ENCODE peak calls at places on chromosomes 5 and 9, in five cellular contexts. W is A549, S is EL, X is COR-L47, F is left cardiac atrium. O is an unnamed sample.
A peak's percentile ranks its signal among the peaks of the same experiment; 100 is the strongest.

GRCh38 chr5:60492958-60493357 is 207.0 kb downstream of the DEPDC1B start:
- DNase-seq in W (peak; percentile 88), S (peak; percentile 53), X (no peak), F (no peak), O (no peak)

GRCh38 chr9:109117856-109118801 is 1.6 kb downstream of the TMEM245 start:
- DNase-seq in W (peak; percentile 72), S (peak; percentile 91), X (peak; percentile 5), F (peak; percentile 69), O (peak; percentile 62)

GRCh38 chr9:18490591-18491370 is 16.8 kb downstream of the ADAMTSL1 start:
- DNase-seq in W (no peak), S (peak; percentile 100), X (no peak), F (peak; percentile 52), O (no peak)

GRCh38 chr5:9483251-9483650 is 62.6 kb downstream of the SEMA5A start:
- DNase-seq in W (no peak), S (peak; percentile 75), X (no peak), F (no peak), O (no peak)

GRCh38 chr9:37037137-37037743 is 3.2 kb upstream of the PAX5 start:
- DNase-seq in W (no peak), S (no peak), X (no peak), F (no peak), O (peak; percentile 16)

GRCh38 chr9:89961616-89962341 is 357.0 kb downstream of the GADD45G start:
- DNase-seq in W (no peak), S (no peak), X (no peak), F (no peak), O (peak; percentile 51)

GRCh38 chr5:151079838-151080619 is 805 bp downstream of the TNIP1 start:
- DNase-seq in W (peak; percentile 58), S (peak; percentile 85), X (peak; percentile 3), F (no peak), O (no peak)

GRCh38 chr9:37327553-37327952 is 94.9 kb upstream of the GRHPR start:
- DNase-seq in W (no peak), S (no peak), X (no peak), F (no peak), O (no peak)

GRCh38 chr5:11385251-11385900 is 518.9 kb downstream of the CTNND2 start:
- DNase-seq in W (no peak), S (no peak), X (no peak), F (no peak), O (no peak)

GRCh38 chr5:129367883-129368282 is 92.2 kb upstream of the ADAMTS19 start:
- DNase-seq in W (no peak), S (no peak), X (no peak), F (no peak), O (no peak)

GRCh38 chr5:3220638-3221288 is 374.9 kb upstream of the IRX1 start:
- DNase-seq in W (no peak), S (no peak), X (no peak), F (no peak), O (no peak)

GRCh38 chr5:14429102-14429501 is 152.5 kb upstream of the OTULINL start:
- DNase-seq in W (no peak), S (no peak), X (no peak), F (peak; percentile 45), O (peak; percentile 52)

GRCh38 chr5:137051165-137051564 is 448.0 kb downstream of the SPOCK1 start:
- DNase-seq in W (no peak), S (no peak), X (peak; percentile 11), F (no peak), O (no peak)

GRCh38 chr9:134855900-134856377 is 24.7 kb upstream of the FCN2 start:
- DNase-seq in W (no peak), S (no peak), X (no peak), F (no peak), O (no peak)

GRCh38 chr9:108035485-108035884 is 545.9 kb upstream of the KLF4 start:
- DNase-seq in W (no peak), S (no peak), X (no peak), F (no peak), O (peak; percentile 27)

GRCh38 chr5:106121972-106122605 is 1548.6 kb downstream of the EFNA5 start:
- DNase-seq in W (peak; percentile 26), S (no peak), X (no peak), F (no peak), O (peak; percentile 59)

GRCh38 chr5:4576161-4576748 is 563.9 kb upstream of the ADAMTS16 start:
- DNase-seq in W (no peak), S (no peak), X (no peak), F (no peak), O (no peak)

GRCh38 chr9:70085241-70085640 is 41.6 kb downstream of the MAMDC2 start:
- DNase-seq in W (no peak), S (peak; percentile 29), X (no peak), F (no peak), O (no peak)

GRCh38 chr9:82706781-82707180 is 356.2 kb downstream of the RASEF start:
- DNase-seq in W (peak; percentile 10), S (peak; percentile 6), X (no peak), F (no peak), O (no peak)

GRCh38 chr5:68369436-68370125 is 154.0 kb downstream of the PIK3R1 start:
- DNase-seq in W (no peak), S (no peak), X (no peak), F (no peak), O (no peak)

GRCh38 chr5:1508679-1509290 is 15.0 kb downstream of the LPCAT1 start:
- DNase-seq in W (no peak), S (no peak), X (no peak), F (peak; percentile 21), O (no peak)

GRCh38 chr9:38068866-38069628 is at the start of gene SHB:
- DNase-seq in W (peak; percentile 71), S (peak; percentile 79), X (peak; percentile 89), F (peak; percentile 86), O (peak; percentile 82)

GRCh38 chr5:10724799-10725507 is 36.1 kb downstream of the DAP start:
- DNase-seq in W (peak; percentile 83), S (peak; percentile 90), X (no peak), F (peak; percentile 83), O (no peak)

GRCh38 chr5:174581483-174581882 is 142.9 kb upstream of the MSX2 start:
- DNase-seq in W (peak; percentile 51), S (peak; percentile 32), X (no peak), F (no peak), O (peak; percentile 60)

GRCh38 chr5:90344693-90345092 is 64.9 kb downstream of the CETN3 start:
- DNase-seq in W (no peak), S (no peak), X (no peak), F (no peak), O (no peak)

GRCh38 chr9:111896942-111897830 is 572 bp downstream of the UGCG start:
- DNase-seq in W (peak; percentile 49), S (peak; percentile 43), X (peak; percentile 25), F (peak; percentile 71), O (peak; percentile 78)

GRCh38 chr5:79229357-79230174 is 6.4 kb upstream of the JMY start:
- DNase-seq in W (no peak), S (peak; percentile 93), X (no peak), F (no peak), O (no peak)

GRCh38 chr9:93648836-93649235 is 72.5 kb downstream of the PHF2 start:
- DNase-seq in W (no peak), S (no peak), X (no peak), F (no peak), O (peak; percentile 8)

O was measured in testis.